ENCODE peak calls at places on chromosomes 5 and 9, in five cellular contexts. One of them, this sample, is unnamed.

GRCh38 chr9:106075991-106076390 is 381.6 kb downstream of the TMEM38B start:
- DNase-seq in mucosa of descending colon: no peak
- DNase-seq in kidney epithelial cell: peak; percentile 71
- DNase-seq in A673: no peak
- DNase-seq in neural crest cell: no peak
- DNase-seq in this sample: no peak

GRCh38 chr5:141958773-141959172 is 771 bp upstream of the PCDH12 start:
- DNase-seq in mucosa of descending colon: no peak
- DNase-seq in kidney epithelial cell: no peak
- DNase-seq in A673: no peak
- DNase-seq in neural crest cell: no peak
- DNase-seq in this sample: no peak

GRCh38 chr5:139711067-139711851 is 63.1 kb downstream of the CXXC5 start:
- DNase-seq in mucosa of descending colon: peak; percentile 67
- DNase-seq in kidney epithelial cell: no peak
- DNase-seq in A673: peak; percentile 95
- DNase-seq in neural crest cell: peak; percentile 56
- DNase-seq in this sample: no peak

GRCh38 chr9:93673271-93673843 is 97.0 kb downstream of the PHF2 start:
- DNase-seq in mucosa of descending colon: peak; percentile 43
- DNase-seq in kidney epithelial cell: no peak
- DNase-seq in A673: peak; percentile 63
- DNase-seq in neural crest cell: peak; percentile 30
- DNase-seq in this sample: peak; percentile 66

GRCh38 chr5:143074414-143074996 is 304.3 kb downstream of the ARHGAP26 start:
- DNase-seq in mucosa of descending colon: no peak
- DNase-seq in kidney epithelial cell: no peak
- DNase-seq in A673: no peak
- DNase-seq in neural crest cell: no peak
- DNase-seq in this sample: no peak

GRCh38 chr5:122836947-122837346 is 8.5 kb upstream of the SNX24 start:
- DNase-seq in mucosa of descending colon: no peak
- DNase-seq in kidney epithelial cell: no peak
- DNase-seq in A673: no peak
- DNase-seq in neural crest cell: no peak
- DNase-seq in this sample: no peak

GRCh38 chr5:149371296-149371962 is 7.7 kb downstream of the IL17B start:
- DNase-seq in mucosa of descending colon: no peak
- DNase-seq in kidney epithelial cell: no peak
- DNase-seq in A673: peak; percentile 64
- DNase-seq in neural crest cell: peak; percentile 49
- DNase-seq in this sample: no peak

GRCh38 chr5:25295067-25295466 is 650.3 kb upstream of the CDH10 start:
- DNase-seq in mucosa of descending colon: no peak
- DNase-seq in kidney epithelial cell: no peak
- DNase-seq in A673: no peak
- DNase-seq in neural crest cell: no peak
- DNase-seq in this sample: no peak

GRCh38 chr5:179763215-179763945 is 30.4 kb upstream of the LTC4S start:
- DNase-seq in mucosa of descending colon: no peak
- DNase-seq in kidney epithelial cell: peak; percentile 59
- DNase-seq in A673: peak; percentile 75
- DNase-seq in neural crest cell: peak; percentile 48
- DNase-seq in this sample: no peak

GRCh38 chr5:122401991-122402710 is 90.1 kb downstream of the SNCAIP start:
- DNase-seq in mucosa of descending colon: no peak
- DNase-seq in kidney epithelial cell: no peak
- DNase-seq in A673: no peak
- DNase-seq in neural crest cell: no peak
- DNase-seq in this sample: no peak

GRCh38 chr5:69261034-69261433 is 26.3 kb downstream of the CDK7 start:
- DNase-seq in mucosa of descending colon: no peak
- DNase-seq in kidney epithelial cell: no peak
- DNase-seq in A673: no peak
- DNase-seq in neural crest cell: no peak
- DNase-seq in this sample: no peak

GRCh38 chr9:88388886-88389617 is 808 bp downstream of the SPIN1 start:
- DNase-seq in mucosa of descending colon: peak; percentile 65
- DNase-seq in kidney epithelial cell: no peak
- DNase-seq in A673: peak; percentile 84
- DNase-seq in neural crest cell: peak; percentile 63
- DNase-seq in this sample: peak; percentile 82

GRCh38 chr9:95938724-95939123 is 63.2 kb downstream of the ERCC6L2 start:
- DNase-seq in mucosa of descending colon: no peak
- DNase-seq in kidney epithelial cell: no peak
- DNase-seq in A673: no peak
- DNase-seq in neural crest cell: no peak
- DNase-seq in this sample: no peak

GRCh38 chr9:86943871-86944240 is 3.5 kb downstream of the GAS1 start:
- DNase-seq in mucosa of descending colon: no peak
- DNase-seq in kidney epithelial cell: no peak
- DNase-seq in A673: no peak
- DNase-seq in neural crest cell: no peak
- DNase-seq in this sample: no peak

GRCh38 chr9:98614941-98615340 is 93.8 kb downstream of the GABBR2 start:
- DNase-seq in mucosa of descending colon: no peak
- DNase-seq in kidney epithelial cell: no peak
- DNase-seq in A673: no peak
- DNase-seq in neural crest cell: no peak
- DNase-seq in this sample: no peak

GRCh38 chr9:5493597-5494511 is 16.5 kb upstream of the PDCD1LG2 start:
- DNase-seq in mucosa of descending colon: no peak
- DNase-seq in kidney epithelial cell: peak; percentile 57
- DNase-seq in A673: no peak
- DNase-seq in neural crest cell: no peak
- DNase-seq in this sample: no peak

GRCh38 chr5:141476132-141476909 is 555 bp downstream of the PCDHGC3 start:
- DNase-seq in mucosa of descending colon: peak; percentile 65
- DNase-seq in kidney epithelial cell: no peak
- DNase-seq in A673: peak; percentile 85
- DNase-seq in neural crest cell: peak; percentile 41
- DNase-seq in this sample: no peak

GRCh38 chr9:33446507-33447403 is 638 bp downstream of the AQP3 start:
- DNase-seq in mucosa of descending colon: peak; percentile 70
- DNase-seq in kidney epithelial cell: peak; percentile 38
- DNase-seq in A673: peak; percentile 52
- DNase-seq in neural crest cell: no peak
- DNase-seq in this sample: no peak

GRCh38 chr5:95839658-95840057 is 17.1 kb upstream of the GLRX start:
- DNase-seq in mucosa of descending colon: no peak
- DNase-seq in kidney epithelial cell: no peak
- DNase-seq in A673: no peak
- DNase-seq in neural crest cell: no peak
- DNase-seq in this sample: no peak

GRCh38 chr5:11683666-11684065 is 220.6 kb downstream of the CTNND2 start:
- DNase-seq in mucosa of descending colon: no peak
- DNase-seq in kidney epithelial cell: no peak
- DNase-seq in A673: no peak
- DNase-seq in neural crest cell: no peak
- DNase-seq in this sample: no peak

GRCh38 chr5:98735806-98736507 is 37.5 kb upstream of the RGMB start:
- DNase-seq in mucosa of descending colon: no peak
- DNase-seq in kidney epithelial cell: no peak
- DNase-seq in A673: no peak
- DNase-seq in neural crest cell: no peak
- DNase-seq in this sample: no peak

GRCh38 chr5:173472164-173472563 is 143.9 kb upstream of the STC2 start:
- DNase-seq in mucosa of descending colon: no peak
- DNase-seq in kidney epithelial cell: peak; percentile 83
- DNase-seq in A673: peak; percentile 67
- DNase-seq in neural crest cell: no peak
- DNase-seq in this sample: no peak

GRCh38 chr9:98256632-98257218 is 1.3 kb upstream of the TBC1D2 start:
- DNase-seq in mucosa of descending colon: no peak
- DNase-seq in kidney epithelial cell: no peak
- DNase-seq in A673: peak; percentile 66
- DNase-seq in neural crest cell: no peak
- DNase-seq in this sample: no peak

GRCh38 chr9:78578016-78578555 is 281.2 kb downstream of the PSAT1 start:
- DNase-seq in mucosa of descending colon: no peak
- DNase-seq in kidney epithelial cell: no peak
- DNase-seq in A673: no peak
- DNase-seq in neural crest cell: no peak
- DNase-seq in this sample: no peak

GRCh38 chr5:71653119-71653518 is 66.0 kb upstream of the CARTPT start:
- DNase-seq in mucosa of descending colon: no peak
- DNase-seq in kidney epithelial cell: peak; percentile 14
- DNase-seq in A673: peak; percentile 81
- DNase-seq in neural crest cell: no peak
- DNase-seq in this sample: no peak

GRCh38 chr5:40172721-40173120 is 507.0 kb upstream of the PTGER4 start:
- DNase-seq in mucosa of descending colon: no peak
- DNase-seq in kidney epithelial cell: no peak
- DNase-seq in A673: no peak
- DNase-seq in neural crest cell: no peak
- DNase-seq in this sample: no peak

GRCh38 chr5:116559239-116559638 is 15.4 kb downstream of the SEMA6A start:
- DNase-seq in mucosa of descending colon: no peak
- DNase-seq in kidney epithelial cell: no peak
- DNase-seq in A673: no peak
- DNase-seq in neural crest cell: no peak
- DNase-seq in this sample: no peak

GRCh38 chr9:91159664-91160121 is 202.0 kb downstream of the AUH start:
- DNase-seq in mucosa of descending colon: peak; percentile 73
- DNase-seq in kidney epithelial cell: no peak
- DNase-seq in A673: no peak
- DNase-seq in neural crest cell: no peak
- DNase-seq in this sample: no peak

GRCh38 chr5:40736103-40736875 is 19.5 kb downstream of the TTC33 start:
- DNase-seq in mucosa of descending colon: no peak
- DNase-seq in kidney epithelial cell: no peak
- DNase-seq in A673: peak; percentile 70
- DNase-seq in neural crest cell: no peak
- DNase-seq in this sample: no peak

GRCh38 chr5:94830520-94830919 is 212.1 kb downstream of the SLF1 start:
- DNase-seq in mucosa of descending colon: no peak
- DNase-seq in kidney epithelial cell: no peak
- DNase-seq in A673: peak; percentile 44
- DNase-seq in neural crest cell: no peak
- DNase-seq in this sample: no peak
- TF ChIP-seq CTCF in mucosa of descending colon: no peak
- TF ChIP-seq CTCF in kidney epithelial cell: peak; percentile 32
- TF ChIP-seq CTCF in A673: peak; percentile 70
- TF ChIP-seq CTCF in neural crest cell: peak; percentile 43
- TF ChIP-seq CTCF in this sample: peak; percentile 60

DNA sequence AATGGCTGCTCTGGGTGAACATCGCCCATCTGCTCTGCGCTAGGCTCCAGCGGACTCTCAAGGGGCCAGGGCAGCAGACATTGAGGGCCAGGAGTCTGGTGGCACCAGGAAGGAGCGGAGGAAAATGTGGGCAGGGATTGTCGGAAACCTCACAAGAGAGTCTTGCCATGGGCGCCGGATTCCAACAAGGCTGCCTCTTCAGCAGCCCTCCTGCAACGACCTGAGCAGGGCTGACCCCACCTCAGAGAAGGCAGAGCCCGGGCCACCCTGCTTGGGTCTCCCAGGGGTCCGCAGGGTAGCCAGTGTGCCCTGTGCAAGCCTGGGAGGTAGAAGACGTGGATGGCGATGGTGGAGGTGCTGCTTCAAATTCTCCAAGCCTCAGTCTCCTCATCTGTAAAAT is 11.4 kb upstream of the UNC5A start:
- DNase-seq in mucosa of descending colon: no peak
- DNase-seq in kidney epithelial cell: no peak
- DNase-seq in A673: no peak
- DNase-seq in neural crest cell: no peak
- DNase-seq in this sample: no peak
- TF ChIP-seq CTCF in mucosa of descending colon: no peak
- TF ChIP-seq CTCF in kidney epithelial cell: no peak
- TF ChIP-seq CTCF in A673: no peak
- TF ChIP-seq CTCF in neural crest cell: no peak
- TF ChIP-seq CTCF in this sample: no peak

GRCh38 chr9:122904823-122905710 is at the start of gene RC3H2:
- DNase-seq in mucosa of descending colon: peak; percentile 99
- DNase-seq in kidney epithelial cell: peak; percentile 98
- DNase-seq in A673: peak; percentile 100
- DNase-seq in neural crest cell: peak; percentile 96
- DNase-seq in this sample: peak; percentile 98
- TF ChIP-seq CTCF in mucosa of descending colon: no peak
- TF ChIP-seq CTCF in kidney epithelial cell: no peak
- TF ChIP-seq CTCF in A673: no peak
- TF ChIP-seq CTCF in neural crest cell: no peak
- TF ChIP-seq CTCF in this sample: no peak

GRCh38 chr5:34580983-34581382 is 75.1 kb upstream of the RAI14 start:
- DNase-seq in mucosa of descending colon: no peak
- DNase-seq in kidney epithelial cell: no peak
- DNase-seq in A673: peak; percentile 18
- DNase-seq in neural crest cell: no peak
- DNase-seq in this sample: no peak

GRCh38 chr5:34585601-34586104 is 70.5 kb upstream of the RAI14 start:
- DNase-seq in mucosa of descending colon: no peak
- DNase-seq in kidney epithelial cell: peak; percentile 53
- DNase-seq in A673: no peak
- DNase-seq in neural crest cell: no peak
- DNase-seq in this sample: no peak

GRCh38 chr5:34583167-34583566 is 73.0 kb upstream of the RAI14 start:
- DNase-seq in mucosa of descending colon: no peak
- DNase-seq in kidney epithelial cell: no peak
- DNase-seq in A673: no peak
- DNase-seq in neural crest cell: no peak
- DNase-seq in this sample: no peak

GRCh38 chr5:34584165-34584564 is 72.0 kb upstream of the RAI14 start:
- DNase-seq in mucosa of descending colon: no peak
- DNase-seq in kidney epithelial cell: no peak
- DNase-seq in A673: no peak
- DNase-seq in neural crest cell: no peak
- DNase-seq in this sample: no peak

GRCh38 chr5:34582364-34582763 is 73.8 kb upstream of the RAI14 start:
- DNase-seq in mucosa of descending colon: no peak
- DNase-seq in kidney epithelial cell: no peak
- DNase-seq in A673: no peak
- DNase-seq in neural crest cell: no peak
- DNase-seq in this sample: no peak
- TF ChIP-seq CTCF in mucosa of descending colon: no peak
- TF ChIP-seq CTCF in kidney epithelial cell: no peak
- TF ChIP-seq CTCF in A673: no peak
- TF ChIP-seq CTCF in neural crest cell: no peak
- TF ChIP-seq CTCF in this sample: no peak

DNA sequence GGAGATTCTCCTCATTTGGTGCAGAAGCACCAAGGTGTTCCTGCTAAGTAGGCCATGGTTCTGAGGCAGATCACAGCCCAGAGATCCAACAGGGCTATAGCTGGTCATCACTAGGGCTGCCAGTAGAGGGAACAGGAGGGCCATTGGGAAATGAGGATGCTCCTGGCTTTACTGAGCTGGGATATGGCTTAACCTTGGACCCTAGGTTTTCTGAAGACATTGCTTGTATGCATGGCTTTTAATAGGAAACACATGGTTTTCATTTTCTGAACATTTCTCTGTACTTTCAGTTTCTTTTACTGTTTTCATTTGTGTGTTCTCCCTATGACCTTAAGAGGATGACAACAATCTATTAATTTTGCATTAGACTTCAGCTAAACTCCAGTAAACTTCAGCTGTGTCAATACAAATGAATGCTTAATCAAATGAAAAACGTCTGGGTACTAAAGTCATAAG is at the start of gene IFNW1:
- DNase-seq in mucosa of descending colon: no peak
- DNase-seq in kidney epithelial cell: no peak
- DNase-seq in A673: no peak
- DNase-seq in neural crest cell: no peak
- DNase-seq in this sample: no peak
- TF ChIP-seq CTCF in mucosa of descending colon: no peak
- TF ChIP-seq CTCF in kidney epithelial cell: peak; percentile 6
- TF ChIP-seq CTCF in A673: no peak
- TF ChIP-seq CTCF in neural crest cell: peak; percentile 13
- TF ChIP-seq CTCF in this sample: no peak

This sample was measured in type B pancreatic cell.